ENCODE peak calls at places on chromosomes 6 and 20, in four cellular contexts. K, M, F and I are unnamed samples.

GRCh38 chr6:156391977-156392376 is 385.2 kb upstream of the ARID1B start:
- DNase-seq in K (no peak), M (no peak), F (no peak), I (no peak)

GRCh38 chr6:165821754-165822153 is 158.7 kb upstream of the PDE10A start:
- DNase-seq in K (no peak), M (no peak), F (no peak), I (no peak)

GRCh38 chr6:33716379-33716778 is 4.9 kb upstream of the UQCC2 start:
- DNase-seq in K (no peak), M (no peak), F (no peak), I (no peak)

GRCh38 chr20:33038243-33038642 is 6.8 kb downstream of the BPIFB6 start:
- DNase-seq in K (no peak), M (no peak), F (no peak), I (no peak)

GRCh38 chr6:148217921-148218320 is 124.7 kb upstream of the SASH1 start:
- DNase-seq in K (no peak), M (no peak), F (no peak), I (no peak)

GRCh38 chr6:146917979-146918378 is 286.2 kb upstream of the STXBP5 start:
- DNase-seq in K (no peak), M (no peak), F (no peak), I (no peak)

GRCh38 chr6:3210024-3210610 is 17.3 kb downstream of the TUBB2B start:
- DNase-seq in K (no peak), M (no peak), F (no peak), I (no peak)

GRCh38 chr6:156791261-156791850 is 14.2 kb downstream of the ARID1B start:
- DNase-seq in K (no peak), M (no peak), F (no peak), I (no peak)

GRCh38 chr6:14711056-14711703 is 534.7 kb upstream of the JARID2 start:
- DNase-seq in K (no peak), M (no peak), F (no peak), I (no peak)

GRCh38 chr20:44750081-44750805 is 4.6 kb downstream of the KCNK15 start:
- DNase-seq in K (no peak), M (no peak), F (no peak), I (no peak)

GRCh38 chr6:99064769-99065168 is 117.0 kb upstream of the FBXL4 start:
- DNase-seq in K (no peak), M (no peak), F (no peak), I (no peak)

GRCh38 chr20:20215976-20216727 is 151.8 kb upstream of the INSM1 start:
- DNase-seq in K (no peak), M (no peak), F (no peak), I (no peak)

GRCh38 chr6:87848616-87849015 is 146.6 kb upstream of the AKIRIN2 start:
- DNase-seq in K (no peak), M (no peak), F (no peak), I (no peak)

GRCh38 chr6:88480822-88481221 is 314.7 kb upstream of the CNR1 start:
- DNase-seq in K (no peak), M (no peak), F (no peak), I (no peak)

GRCh38 chr6:151002562-151002961 is 137.1 kb downstream of the MTHFD1L start:
- DNase-seq in K (no peak), M (no peak), F (no peak), I (no peak)

GRCh38 chr6:56764081-56764566 is 121.4 kb upstream of the DST start:
- DNase-seq in K (no peak), M (no peak), F (no peak), I (no peak)

GRCh38 chr6:90701146-90701781 is 114.4 kb upstream of the MAP3K7 start:
- DNase-seq in K (no peak), M (no peak), F (no peak), I (no peak)

GRCh38 chr6:49634811-49635159 is 1.9 kb downstream of the RHAG start:
- DNase-seq in K (no peak), M (no peak), F (no peak), I (no peak)

GRCh38 chr6:157608221-157609075 is 214.6 kb upstream of the SNX9 start:
- DNase-seq in K (no peak), M (no peak), F (no peak), I (no peak)

GRCh38 chr6:158645064-158646022 is 800 bp upstream of the DYNLT1 start:
- DNase-seq in K (no peak), M (no peak), F (no peak), I (no peak)

GRCh38 chr6:37624121-37624520 is 73.6 kb downstream of the MDGA1 start:
- DNase-seq in K (no peak), M (no peak), F (no peak), I (no peak)